ENCODE peak calls at places on chromosomes 3 and 15, in nine cellular contexts. One of them, this sample, is unnamed.

GRCh38 chr3:96294143-96294542 is 520.3 kb upstream of the EPHA6 start:
- DNase-seq in mammary epithelial cell: no peak
- DNase-seq in body of pancreas: no peak
- DNase-seq in H7: peak; percentile 2
- DNase-seq in left ventricle myocardium inferior: no peak
- DNase-seq in mucosa of descending colon: no peak
- DNase-seq in MG63: no peak
- DNase-seq in fibroblast of lung: no peak
- DNase-seq in endothelial cell of umbilical vein: no peak
- DNase-seq in this sample: no peak

GRCh38 chr3:11155341-11156025 is 1.2 kb downstream of the HRH1 start:
- DNase-seq in mucosa of descending colon: peak; percentile 78
- DNase-seq in MG63: peak; percentile 75
- DNase-seq in endothelial cell of umbilical vein: peak; percentile 84
- DNase-seq in mammary epithelial cell: peak; percentile 73
- DNase-seq in left ventricle myocardium inferior: peak; percentile 67
- DNase-seq in body of pancreas: peak; percentile 40
- DNase-seq in H7: peak; percentile 84
- DNase-seq in fibroblast of lung: peak; percentile 81
- DNase-seq in this sample: no peak

GRCh38 chr15:48584090-48584831 is 61.2 kb downstream of the FBN1 start:
- DNase-seq in left ventricle myocardium inferior: no peak
- DNase-seq in fibroblast of lung: no peak
- DNase-seq in mucosa of descending colon: no peak
- DNase-seq in endothelial cell of umbilical vein: no peak
- DNase-seq in mammary epithelial cell: no peak
- DNase-seq in H7: no peak
- DNase-seq in MG63: no peak
- DNase-seq in body of pancreas: no peak
- DNase-seq in this sample: no peak

GRCh38 chr15:51288143-51289065 is 50.0 kb downstream of the CYP19A1 start:
- DNase-seq in mammary epithelial cell: no peak
- DNase-seq in body of pancreas: no peak
- DNase-seq in left ventricle myocardium inferior: no peak
- DNase-seq in mucosa of descending colon: peak; percentile 35
- DNase-seq in endothelial cell of umbilical vein: no peak
- DNase-seq in MG63: peak; percentile 56
- DNase-seq in fibroblast of lung: peak; percentile 62
- DNase-seq in H7: no peak
- DNase-seq in this sample: no peak

GRCh38 chr15:40754574-40754882 is 526 bp downstream of the RMDN3 start:
- DNase-seq in left ventricle myocardium inferior: no peak
- DNase-seq in MG63: peak; percentile 13
- DNase-seq in mucosa of descending colon: peak; percentile 53
- DNase-seq in H7: peak; percentile 72
- DNase-seq in fibroblast of lung: no peak
- DNase-seq in mammary epithelial cell: peak; percentile 33
- DNase-seq in endothelial cell of umbilical vein: peak; percentile 25
- DNase-seq in body of pancreas: peak; percentile 46
- DNase-seq in this sample: no peak

GRCh38 chr3:7684193-7684592 is 817.4 kb upstream of the LMCD1 start:
- DNase-seq in endothelial cell of umbilical vein: no peak
- DNase-seq in fibroblast of lung: no peak
- DNase-seq in mucosa of descending colon: no peak
- DNase-seq in H7: no peak
- DNase-seq in body of pancreas: no peak
- DNase-seq in MG63: no peak
- DNase-seq in left ventricle myocardium inferior: no peak
- DNase-seq in mammary epithelial cell: no peak
- DNase-seq in this sample: no peak

GRCh38 chr3:169542347-169542751 is 121.2 kb downstream of the MECOM start:
- DNase-seq in fibroblast of lung: no peak
- DNase-seq in mammary epithelial cell: no peak
- DNase-seq in endothelial cell of umbilical vein: peak; percentile 81
- DNase-seq in body of pancreas: no peak
- DNase-seq in left ventricle myocardium inferior: no peak
- DNase-seq in MG63: peak; percentile 19
- DNase-seq in mucosa of descending colon: no peak
- DNase-seq in H7: no peak
- DNase-seq in this sample: no peak

GRCh38 chr3:44077267-44077666 is 164.4 kb upstream of the TOPAZ1 start:
- DNase-seq in MG63: no peak
- DNase-seq in endothelial cell of umbilical vein: no peak
- DNase-seq in H7: peak; percentile 45
- DNase-seq in fibroblast of lung: no peak
- DNase-seq in mucosa of descending colon: peak; percentile 6
- DNase-seq in left ventricle myocardium inferior: no peak
- DNase-seq in body of pancreas: peak; percentile 7
- DNase-seq in mammary epithelial cell: no peak
- DNase-seq in this sample: no peak

GRCh38 chr3:11010406-11011165 is 18.0 kb downstream of the SLC6A1 start:
- DNase-seq in MG63: no peak
- DNase-seq in left ventricle myocardium inferior: no peak
- DNase-seq in H7: peak; percentile 52
- DNase-seq in body of pancreas: no peak
- DNase-seq in endothelial cell of umbilical vein: no peak
- DNase-seq in mammary epithelial cell: no peak
- DNase-seq in fibroblast of lung: no peak
- DNase-seq in mucosa of descending colon: no peak
- DNase-seq in this sample: no peak

GRCh38 chr3:100535610-100535943 is 43.2 kb downstream of the TMEM45A start:
- DNase-seq in mucosa of descending colon: no peak
- DNase-seq in endothelial cell of umbilical vein: no peak
- DNase-seq in mammary epithelial cell: no peak
- DNase-seq in H7: no peak
- DNase-seq in body of pancreas: no peak
- DNase-seq in left ventricle myocardium inferior: no peak
- DNase-seq in MG63: no peak
- DNase-seq in fibroblast of lung: no peak
- DNase-seq in this sample: no peak

GRCh38 chr3:135034291-135034768 is 239.3 kb downstream of the EPHB1 start:
- DNase-seq in body of pancreas: no peak
- DNase-seq in MG63: no peak
- DNase-seq in endothelial cell of umbilical vein: no peak
- DNase-seq in left ventricle myocardium inferior: no peak
- DNase-seq in mucosa of descending colon: no peak
- DNase-seq in mammary epithelial cell: no peak
- DNase-seq in fibroblast of lung: no peak
- DNase-seq in H7: no peak
- DNase-seq in this sample: peak; percentile 19

GRCh38 chr3:185552358-185552877 is at the start of gene LIPH:
- DNase-seq in MG63: no peak
- DNase-seq in H7: peak; percentile 51
- DNase-seq in mammary epithelial cell: peak; percentile 66
- DNase-seq in endothelial cell of umbilical vein: no peak
- DNase-seq in body of pancreas: peak; percentile 38
- DNase-seq in fibroblast of lung: peak; percentile 39
- DNase-seq in left ventricle myocardium inferior: no peak
- DNase-seq in mucosa of descending colon: peak; percentile 81
- DNase-seq in this sample: no peak

DNA sequence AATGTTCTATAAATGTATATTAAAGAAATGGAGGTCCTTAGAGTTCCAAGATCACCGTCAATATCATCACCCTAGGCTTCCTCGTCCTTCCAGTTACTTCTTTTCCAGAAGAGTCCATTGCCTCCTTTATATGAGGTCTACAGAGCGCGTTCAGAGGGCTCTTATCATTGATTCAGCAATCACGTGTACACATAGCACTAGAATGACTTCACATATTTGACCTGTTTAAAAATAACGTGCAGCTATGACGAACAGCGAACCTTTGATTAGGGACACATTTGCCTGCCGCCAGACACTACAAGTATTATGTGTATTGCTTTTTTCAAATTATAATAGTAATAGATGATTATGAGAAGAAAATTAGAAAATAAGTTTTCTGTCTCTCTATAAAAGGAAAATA is 26.0 kb downstream of the IGF1R start:
- DNase-seq in MG63: no peak
- DNase-seq in mucosa of descending colon: no peak
- DNase-seq in fibroblast of lung: peak; percentile 41
- DNase-seq in left ventricle myocardium inferior: no peak
- DNase-seq in H7: no peak
- DNase-seq in endothelial cell of umbilical vein: peak; percentile 36
- DNase-seq in body of pancreas: peak; percentile 61
- DNase-seq in mammary epithelial cell: no peak
- DNase-seq in this sample: no peak
- H3K36me3 ChIP-seq in MG63: no peaks in the 10 kb centered on the region
- H3K36me3 ChIP-seq in mucosa of descending colon: no peaks in the 10 kb centered on the region
- H3K36me3 ChIP-seq in fibroblast of lung: peaks cover 2% of the 10 kb centered on the region
- H3K36me3 ChIP-seq in left ventricle myocardium inferior: no peaks in the 10 kb centered on the region
- H3K36me3 ChIP-seq in H7: no peaks in the 10 kb centered on the region
- H3K36me3 ChIP-seq in endothelial cell of umbilical vein: no peaks in the 10 kb centered on the region
- H3K36me3 ChIP-seq in body of pancreas: no peaks in the 10 kb centered on the region
- H3K36me3 ChIP-seq in mammary epithelial cell: no peaks in the 10 kb centered on the region
- H3K36me3 ChIP-seq in this sample: no peaks in the 10 kb centered on the region

GRCh38 chr3:46406440-46406785 is 453 bp downstream of the CCR5AS start:
- DNase-seq in left ventricle myocardium inferior: no peak
- DNase-seq in mucosa of descending colon: no peak
- DNase-seq in MG63: no peak
- DNase-seq in endothelial cell of umbilical vein: peak; percentile 59
- DNase-seq in H7: no peak
- DNase-seq in fibroblast of lung: no peak
- DNase-seq in body of pancreas: no peak
- DNase-seq in mammary epithelial cell: no peak
- DNase-seq in this sample: no peak

GRCh38 chr3:46405301-46406079 is 1.4 kb downstream of the CCR5AS start:
- DNase-seq in left ventricle myocardium inferior: no peak
- DNase-seq in MG63: no peak
- DNase-seq in H7: no peak
- DNase-seq in body of pancreas: peak; percentile 48
- DNase-seq in mucosa of descending colon: peak; percentile 75
- DNase-seq in endothelial cell of umbilical vein: peak; percentile 69
- DNase-seq in fibroblast of lung: no peak
- DNase-seq in mammary epithelial cell: no peak
- DNase-seq in this sample: no peak

GRCh38 chr3:46407976-46408375 is 917 bp downstream of the CCRL2 start:
- DNase-seq in body of pancreas: no peak
- DNase-seq in mucosa of descending colon: no peak
- DNase-seq in MG63: no peak
- DNase-seq in fibroblast of lung: no peak
- DNase-seq in left ventricle myocardium inferior: no peak
- DNase-seq in endothelial cell of umbilical vein: peak; percentile 40
- DNase-seq in mammary epithelial cell: no peak
- DNase-seq in H7: no peak
- DNase-seq in this sample: no peak

GRCh38 chr3:46408853-46409252 is 1.8 kb downstream of the CCRL2 start:
- DNase-seq in H7: peak; percentile 52
- DNase-seq in fibroblast of lung: no peak
- DNase-seq in endothelial cell of umbilical vein: no peak
- DNase-seq in mucosa of descending colon: no peak
- DNase-seq in body of pancreas: no peak
- DNase-seq in left ventricle myocardium inferior: no peak
- DNase-seq in MG63: no peak
- DNase-seq in mammary epithelial cell: no peak
- DNase-seq in this sample: no peak

GRCh38 chr3:46406786-46407611 is at the start of the genes CCR5AS and CCRL2:
- DNase-seq in left ventricle myocardium inferior: peak; percentile 45
- DNase-seq in body of pancreas: peak; percentile 77
- DNase-seq in mucosa of descending colon: peak; percentile 93
- DNase-seq in fibroblast of lung: peak; percentile 37
- DNase-seq in MG63: peak; percentile 54
- DNase-seq in mammary epithelial cell: no peak
- DNase-seq in H7: no peak
- DNase-seq in endothelial cell of umbilical vein: peak; percentile 86
- DNase-seq in this sample: no peak
- H3K4me3 ChIP-seq in left ventricle myocardium inferior: peak within 1 kb of the TSS; percentile 60
- H3K4me3 ChIP-seq in body of pancreas: no peak within 1 kb of the TSS
- H3K4me3 ChIP-seq in mucosa of descending colon: no peak within 1 kb of the TSS
- H3K4me3 ChIP-seq in fibroblast of lung: no peak within 1 kb of the TSS
- H3K4me3 ChIP-seq in MG63: peak within 1 kb of the TSS; percentile 4
- H3K4me3 ChIP-seq in mammary epithelial cell: no peak within 1 kb of the TSS
- H3K4me3 ChIP-seq in H7: no peak within 1 kb of the TSS
- H3K4me3 ChIP-seq in endothelial cell of umbilical vein: peak within 1 kb of the TSS; percentile 19
- H3K4me3 ChIP-seq in this sample: no peak within 1 kb of the TSS

GRCh38 chr3:4675704-4676103 is 182.6 kb downstream of the ITPR1 start:
- DNase-seq in mammary epithelial cell: no peak
- DNase-seq in fibroblast of lung: no peak
- DNase-seq in left ventricle myocardium inferior: no peak
- DNase-seq in body of pancreas: no peak
- DNase-seq in MG63: no peak
- DNase-seq in H7: no peak
- DNase-seq in mucosa of descending colon: no peak
- DNase-seq in endothelial cell of umbilical vein: no peak
- DNase-seq in this sample: no peak

GRCh38 chr3:4674216-4674615 is 181.1 kb downstream of the ITPR1 start:
- DNase-seq in body of pancreas: no peak
- DNase-seq in mammary epithelial cell: no peak
- DNase-seq in endothelial cell of umbilical vein: no peak
- DNase-seq in left ventricle myocardium inferior: no peak
- DNase-seq in H7: no peak
- DNase-seq in MG63: no peak
- DNase-seq in fibroblast of lung: peak; percentile 83
- DNase-seq in mucosa of descending colon: no peak
- DNase-seq in this sample: no peak

GRCh38 chr3:4678320-4678719 is 185.2 kb downstream of the ITPR1 start:
- DNase-seq in H7: no peak
- DNase-seq in body of pancreas: no peak
- DNase-seq in MG63: no peak
- DNase-seq in endothelial cell of umbilical vein: no peak
- DNase-seq in left ventricle myocardium inferior: no peak
- DNase-seq in mammary epithelial cell: no peak
- DNase-seq in fibroblast of lung: peak; percentile 7
- DNase-seq in mucosa of descending colon: no peak
- DNase-seq in this sample: no peak

GRCh38 chr3:4670352-4670751 is 177.2 kb downstream of the ITPR1 start:
- DNase-seq in left ventricle myocardium inferior: no peak
- DNase-seq in body of pancreas: peak; percentile 22
- DNase-seq in mucosa of descending colon: no peak
- DNase-seq in MG63: no peak
- DNase-seq in endothelial cell of umbilical vein: no peak
- DNase-seq in H7: peak; percentile 55
- DNase-seq in fibroblast of lung: no peak
- DNase-seq in mammary epithelial cell: no peak
- DNase-seq in this sample: no peak

GRCh38 chr3:4672727-4673126 is 179.6 kb downstream of the ITPR1 start:
- DNase-seq in MG63: no peak
- DNase-seq in body of pancreas: no peak
- DNase-seq in mucosa of descending colon: no peak
- DNase-seq in left ventricle myocardium inferior: no peak
- DNase-seq in endothelial cell of umbilical vein: no peak
- DNase-seq in fibroblast of lung: no peak
- DNase-seq in mammary epithelial cell: no peak
- DNase-seq in H7: no peak
- DNase-seq in this sample: no peak
- H3K36me3 ChIP-seq in MG63: no peaks in the 10 kb centered on the region
- H3K36me3 ChIP-seq in body of pancreas: no peaks in the 10 kb centered on the region
- H3K36me3 ChIP-seq in mucosa of descending colon: no peaks in the 10 kb centered on the region
- H3K36me3 ChIP-seq in left ventricle myocardium inferior: peaks cover 80% of the 10 kb centered on the region
- H3K36me3 ChIP-seq in endothelial cell of umbilical vein: no peaks in the 10 kb centered on the region
- H3K36me3 ChIP-seq in fibroblast of lung: no peaks in the 10 kb centered on the region
- H3K36me3 ChIP-seq in mammary epithelial cell: no peaks in the 10 kb centered on the region
- H3K36me3 ChIP-seq in H7: no peaks in the 10 kb centered on the region
- H3K36me3 ChIP-seq in this sample: no peaks in the 10 kb centered on the region

DNA sequence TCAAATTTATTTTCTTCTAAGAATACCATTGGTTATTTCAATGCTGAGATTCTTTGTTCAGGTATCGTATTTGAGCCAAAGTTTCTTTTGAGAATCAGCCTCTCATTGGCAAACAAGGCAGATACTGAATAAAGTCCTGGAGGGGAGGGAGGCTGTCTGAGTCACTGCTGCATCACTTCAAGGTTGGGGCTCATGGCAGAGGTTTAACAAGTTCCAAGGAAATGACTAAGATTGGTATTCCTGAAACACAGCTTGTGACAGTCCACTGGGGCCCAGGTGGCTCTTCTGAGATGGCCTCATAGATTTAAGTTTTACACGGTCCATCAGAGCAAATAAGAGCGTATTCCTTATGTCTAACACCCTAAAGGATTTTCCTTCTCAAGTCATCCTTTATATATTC is 213.8 kb upstream of the STAC start:
- DNase-seq in H7: no peak
- DNase-seq in left ventricle myocardium inferior: no peak
- DNase-seq in body of pancreas: no peak
- DNase-seq in MG63: peak; percentile 45
- DNase-seq in mammary epithelial cell: peak; percentile 96
- DNase-seq in endothelial cell of umbilical vein: peak; percentile 10
- DNase-seq in fibroblast of lung: peak; percentile 90
- DNase-seq in mucosa of descending colon: no peak
- DNase-seq in this sample: peak; percentile 85
- H3K4me3 ChIP-seq in H7: no peak overlapping the region
- H3K4me3 ChIP-seq in left ventricle myocardium inferior: no peak overlapping the region
- H3K4me3 ChIP-seq in body of pancreas: no peak overlapping the region
- H3K4me3 ChIP-seq in MG63: no peak overlapping the region
- H3K4me3 ChIP-seq in mammary epithelial cell: no peak overlapping the region
- H3K4me3 ChIP-seq in endothelial cell of umbilical vein: no peak overlapping the region
- H3K4me3 ChIP-seq in fibroblast of lung: no peak overlapping the region
- H3K4me3 ChIP-seq in mucosa of descending colon: no peak overlapping the region
- H3K4me3 ChIP-seq in this sample: no peak overlapping the region